ENCODE peak calls at places on chromosome 11, in four cellular contexts. O is fibroblast of the aortic adventitia; H is activated naive CD4-positive, alpha-beta T cell; A is heart right ventricle. Z is an unnamed sample.

GRCh38 chr11:8698917-8699441 is 16.4 kb downstream of the RPL27A start:
- DNase-seq in A (no peak), O (no peak), H (no peak), Z (no peak)

GRCh38 chr11:96391698-96392307 is 2.0 kb downstream of the JRKL start:
- DNase-seq in A (no peak), O (no peak), H (no peak), Z (no peak)

GRCh38 chr11:12971955-12972354 is 37.2 kb upstream of the RASSF10 start:
- DNase-seq in H (no peak), A (no peak), O (no peak), Z (no peak)

GRCh38 chr11:118912742-118913410 is 12.8 kb downstream of the BCL9L start:
- DNase-seq in O (no peak), H (no peak), A (no peak), Z (peak; percentile 74)

GRCh38 chr11:688681-689080 is 6.3 kb downstream of the DEAF1 start:
- DNase-seq in O (no peak), H (no peak), A (no peak), Z (no peak)

GRCh38 chr11:120304526-120304925 is 20.6 kb upstream of the TLCD5 start:
- DNase-seq in H (no peak), A (no peak), O (peak; percentile 27), Z (peak; percentile 61)

GRCh38 chr11:71171576-71171975 is 80.8 kb downstream of the SHANK2 start:
- DNase-seq in O (no peak), A (no peak), H (no peak), Z (no peak)

GRCh38 chr11:77002776-77003175 is 31.4 kb upstream of the B3GNT6 start:
- DNase-seq in H (no peak), A (no peak), O (no peak), Z (no peak)

GRCh38 chr11:8803973-8804372 is 107.0 kb upstream of the AKIP1 start:
- DNase-seq in H (no peak), O (no peak), A (peak; percentile 26), Z (no peak)

GRCh38 chr11:13094930-13095687 is 86.0 kb downstream of the RASSF10 start:
- DNase-seq in O (no peak), A (no peak), H (no peak), Z (no peak)

GRCh38 chr11:61645179-61645868 is 34.9 kb upstream of the DAGLA start:
- DNase-seq in O (no peak), H (no peak), A (no peak), Z (no peak)

Z was measured in mammary epithelial cell.